ENCODE peak calls at places on chromosome 7, in six cellular contexts. R, I, J, H, G and M are unnamed samples.
A peak's percentile ranks its signal among the peaks of the same experiment; 100 is the strongest.

GRCh38 chr7:8982338-8982994 is 549.1 kb downstream of the NXPH1 start:
- DNase-seq in R (no peak), I (no peak), J (no peak), H (no peak), G (no peak), M (no peak)

GRCh38 chr7:153190452-153190851 is 430.9 kb downstream of the ACTR3B start:
- DNase-seq in R (peak; percentile 2), I (peak; percentile 37), J (peak; percentile 45), H (no peak), G (no peak), M (no peak)

GRCh38 chr7:130383187-130383980 is 3.1 kb downstream of the CPA1 start:
- DNase-seq in R (no peak), I (no peak), J (no peak), H (no peak), G (no peak), M (no peak)

GRCh38 chr7:55440040-55440690 is 75.0 kb downstream of the LANCL2 start:
- DNase-seq in R (no peak), I (no peak), J (no peak), H (no peak), G (no peak), M (no peak)

GRCh38 chr7:134329614-134330316 is 13.0 kb upstream of the SLC35B4 start:
- DNase-seq in R (no peak), I (no peak), J (peak; percentile 31), H (no peak), G (no peak), M (no peak)

GRCh38 chr7:100942038-100942774 is 7.1 kb upstream of the MUC3A start:
- DNase-seq in R (peak; percentile 57), I (no peak), J (peak; percentile 87), H (no peak), G (no peak), M (no peak)

GRCh38 chr7:134458341-134458805 is 527 bp downstream of the AKR1B1 start:
- DNase-seq in R (peak; percentile 47), I (peak; percentile 74), J (peak; percentile 74), H (peak; percentile 89), G (peak; percentile 86), M (peak; percentile 70)

GRCh38 chr7:138352570-138353461 is 107.2 kb upstream of the TRIM24 start:
- DNase-seq in R (no peak), I (no peak), J (peak; percentile 29), H (no peak), G (no peak), M (no peak)

GRCh38 chr7:138065827-138066226 is 10.4 kb upstream of the AKR1D1 start:
- DNase-seq in R (no peak), I (no peak), J (no peak), H (no peak), G (no peak), M (no peak)

GRCh38 chr7:158186406-158186805 is 401.2 kb downstream of the PTPRN2 start:
- DNase-seq in R (no peak), I (no peak), J (no peak), H (no peak), G (no peak), M (no peak)

GRCh38 chr7:65397730-65398142 is 24.1 kb downstream of the ZNF92 start:
- DNase-seq in R (no peak), I (no peak), J (no peak), H (no peak), G (no peak), M (no peak)

GRCh38 chr7:53428045-53428444 is 392.6 kb downstream of the POM121L12 start:
- DNase-seq in R (no peak), I (no peak), J (no peak), H (no peak), G (no peak), M (no peak)

GRCh38 chr7:109901916-109902315 is 1189.0 kb upstream of the LRRN3 start:
- DNase-seq in R (no peak), I (no peak), J (no peak), H (no peak), G (no peak), M (no peak)

GRCh38 chr7:143003393-143004051 is 23.4 kb downstream of the OR9A2 start:
- DNase-seq in R (peak; percentile 27), I (no peak), J (peak; percentile 53), H (no peak), G (no peak), M (peak; percentile 15)

GRCh38 chr7:35736725-35737124 is 41.8 kb upstream of the HERPUD2 start:
- DNase-seq in R (no peak), I (no peak), J (peak; percentile 23), H (no peak), G (no peak), M (no peak)

GRCh38 chr7:5692845-5693278 is 88.6 kb downstream of the RNF216 start:
- DNase-seq in R (peak; percentile 49), I (no peak), J (peak; percentile 74), H (no peak), G (no peak), M (no peak)

GRCh38 chr7:44063547-44063893 is 1.8 kb downstream of the PGAM2 start:
- DNase-seq in R (no peak), I (peak; percentile 28), J (no peak), H (peak; percentile 57), G (peak; percentile 71), M (peak; percentile 43)

GRCh38 chr7:104327963-104328307 is 468 bp upstream of the LHFPL3 start:
- DNase-seq in R (no peak), I (peak; percentile 33), J (no peak), H (no peak), G (no peak), M (no peak)

GRCh38 chr7:92882760-92883159 is 46.4 kb upstream of the CDK6 start:
- DNase-seq in R (no peak), I (no peak), J (no peak), H (no peak), G (no peak), M (no peak)

GRCh38 chr7:121504478-121504877 is 108.4 kb upstream of the FAM3C start:
- DNase-seq in R (no peak), I (no peak), J (peak; percentile 17), H (no peak), G (no peak), M (no peak)

GRCh38 chr7:7427363-7427762 is 108.3 kb downstream of the COL28A1 start:
- DNase-seq in R (no peak), I (no peak), J (no peak), H (no peak), G (no peak), M (no peak)

GRCh38 chr7:138935438-138936079 is 45.6 kb downstream of the KIAA1549 start:
- DNase-seq in R (no peak), I (no peak), J (peak; percentile 62), H (no peak), G (no peak), M (peak; percentile 19)

DNA sequence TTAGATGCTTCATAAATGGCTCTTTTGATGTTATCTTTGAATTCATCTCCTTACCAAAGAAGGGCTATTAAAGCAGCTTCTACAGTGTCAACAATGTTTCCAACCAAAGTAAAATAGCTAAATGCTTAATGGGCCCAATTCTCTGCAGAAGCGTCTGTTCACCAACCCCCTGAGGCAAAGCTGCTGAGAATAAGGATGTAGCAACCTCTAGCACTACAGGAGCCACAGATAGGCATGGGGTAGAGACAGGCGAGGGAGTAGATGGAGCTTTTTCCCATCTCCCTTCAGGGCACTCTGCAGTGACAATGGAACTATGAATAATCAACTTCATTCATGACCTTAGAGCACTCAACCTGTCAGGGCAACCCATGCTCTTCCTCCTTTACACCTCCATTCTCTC is 134.1 kb downstream of the FZD1 start:
- DNase-seq in R (no peak), I (no peak), J (no peak), H (no peak), G (no peak), M (no peak)
- TF ChIP-seq CTCF in R (no peak), I (no peak), J (no peak), H (no peak), G (no peak), M (no peak)

GRCh38 chr7:128912281-128912680 is 1.8 kb upstream of the KCP start:
- DNase-seq in R (no peak), I (no peak), J (no peak), H (no peak), G (no peak), M (no peak)

GRCh38 chr7:128909605-128910568 is 622 bp downstream of the KCP start:
- DNase-seq in R (no peak), I (peak; percentile 52), J (no peak), H (no peak), G (peak; percentile 85), M (peak; percentile 70)

GRCh38 chr7:128913856-128914565 is 3.5 kb upstream of the KCP start:
- DNase-seq in R (no peak), I (no peak), J (no peak), H (no peak), G (no peak), M (no peak)

GRCh38 chr7:128910569-128910945 is at the start of gene KCP:
- DNase-seq in R (no peak), I (peak; percentile 51), J (no peak), H (no peak), G (peak; percentile 90), M (peak; percentile 77)

DNA sequence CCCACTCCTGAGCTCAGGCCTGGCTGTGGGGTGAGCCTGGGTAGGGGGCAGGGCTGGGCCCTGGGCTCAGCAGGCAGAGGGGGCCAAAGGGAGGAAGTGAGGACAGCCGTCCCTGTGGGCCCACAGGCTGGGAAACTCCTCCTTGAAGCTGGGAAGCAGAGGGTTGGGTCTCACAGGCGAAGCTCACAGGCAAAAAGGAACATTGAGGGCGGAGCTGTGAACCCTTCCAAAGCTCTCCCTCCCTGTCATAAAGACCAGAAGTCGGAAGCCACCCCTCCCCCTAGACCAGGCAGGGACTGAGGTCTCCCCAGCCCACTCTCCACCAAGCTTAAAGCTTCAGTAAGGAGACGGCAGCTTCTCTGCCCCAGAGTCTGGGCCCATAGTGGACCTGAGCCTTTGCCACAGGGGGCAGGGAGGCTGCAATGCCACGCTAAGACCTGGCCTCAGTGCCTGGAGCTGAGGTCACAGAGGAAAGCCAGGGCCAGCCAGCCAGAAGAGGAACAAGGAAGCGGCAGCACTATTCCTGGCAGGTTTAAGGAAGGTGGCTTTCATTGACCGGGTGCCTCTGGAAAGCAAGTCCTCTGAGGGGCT is 1.0 kb upstream of the KCP start:
- DNase-seq in R (peak; percentile 61), I (peak; percentile 45), J (no peak), H (no peak), G (no peak), M (peak; percentile 71)
- TF ChIP-seq CTCF in R (no peak), I (no peak), J (no peak), H (no peak), G (no peak), M (no peak)

DNA sequence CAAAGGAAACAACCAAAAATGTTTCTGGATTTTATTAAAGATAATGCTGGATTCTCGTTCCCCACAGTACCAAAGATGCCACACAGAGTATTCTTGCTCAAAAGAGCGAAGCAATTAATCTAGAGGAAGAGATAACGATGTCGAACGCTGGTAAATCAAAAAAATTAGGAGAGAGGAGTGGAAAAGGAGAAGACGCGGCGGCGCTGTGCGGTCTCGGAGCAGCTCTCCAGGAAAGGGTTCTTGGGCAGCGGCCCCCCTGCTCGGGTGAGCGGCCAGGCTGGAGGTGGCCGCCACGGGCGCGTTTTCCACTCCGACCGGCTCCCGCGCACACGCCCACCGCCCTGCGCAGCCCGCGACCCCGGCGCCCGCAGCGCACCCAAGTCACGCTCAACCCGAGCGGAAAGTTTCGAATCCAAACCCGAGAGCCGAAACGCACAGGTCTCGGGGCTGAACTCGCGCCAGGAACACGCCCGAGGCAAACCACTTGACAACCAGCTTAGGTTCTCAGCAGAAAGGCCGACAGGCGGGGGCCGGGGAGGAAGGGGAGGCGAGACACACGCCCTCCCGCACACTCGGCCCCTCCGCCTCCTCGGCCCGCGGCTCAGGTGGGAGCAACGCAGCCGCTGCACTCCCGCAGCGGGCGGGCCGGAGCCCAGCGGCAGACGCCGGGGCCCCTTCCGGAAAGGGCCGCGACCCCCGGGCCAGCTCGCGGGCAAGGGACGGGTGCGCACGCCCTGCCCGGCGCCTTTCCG is 924 bp downstream of the SRPK2 start:
- DNase-seq in R (peak; percentile 63), I (peak; percentile 59), J (peak; percentile 55), H (no peak), G (peak; percentile 85), M (peak; percentile 67)
- TF ChIP-seq CTCF in R (no peak), I (no peak), J (no peak), H (peak; percentile 53), G (no peak), M (no peak)

GRCh38 chr7:47392241-47392759 is 189.6 kb downstream of the TNS3 start:
- DNase-seq in R (no peak), I (no peak), J (no peak), H (no peak), G (peak; percentile 91), M (no peak)
- TF ChIP-seq CTCF in R (no peak), I (no peak), J (no peak), H (no peak), G (no peak), M (no peak)